ENCODE peak calls at places on chromosomes 7 and 10, in five cellular contexts. One of them, this sample, is unnamed.

GRCh38 chr10:124899151-124899550 is 42.8 kb upstream of the ZRANB1 start:
- DNase-seq in tibial nerve: no peak
- DNase-seq in AG04450: no peak
- DNase-seq in K562: no peak
- DNase-seq in CD4-positive, alpha-beta T cell: no peak
- DNase-seq in this sample: no peak

GRCh38 chr10:44888861-44889260 is 22.3 kb upstream of the TMEM72 start:
- DNase-seq in K562: no peak
- DNase-seq in AG04450: no peak
- DNase-seq in CD4-positive, alpha-beta T cell: no peak
- DNase-seq in tibial nerve: no peak
- DNase-seq in this sample: no peak

GRCh38 chr7:155961241-155962190 is 149.3 kb upstream of the SHH start:
- DNase-seq in K562: no peak
- DNase-seq in CD4-positive, alpha-beta T cell: no peak
- DNase-seq in AG04450: no peak
- DNase-seq in tibial nerve: no peak
- DNase-seq in this sample: no peak

GRCh38 chr7:155803418-155804376 is 8.6 kb downstream of the SHH start:
- DNase-seq in tibial nerve: no peak
- DNase-seq in K562: no peak
- DNase-seq in CD4-positive, alpha-beta T cell: no peak
- DNase-seq in AG04450: no peak
- DNase-seq in this sample: no peak

GRCh38 chr7:105661625-105662024 is 80.3 kb upstream of the EFCAB10 start:
- DNase-seq in AG04450: no peak
- DNase-seq in CD4-positive, alpha-beta T cell: no peak
- DNase-seq in tibial nerve: no peak
- DNase-seq in K562: no peak
- DNase-seq in this sample: no peak

GRCh38 chr10:101938316-101939272 is 95.0 kb upstream of the KCNIP2 start:
- DNase-seq in tibial nerve: no peak
- DNase-seq in CD4-positive, alpha-beta T cell: no peak
- DNase-seq in AG04450: peak; percentile 82
- DNase-seq in K562: no peak
- DNase-seq in this sample: no peak

GRCh38 chr7:106640368-106641141 is 20.4 kb downstream of the CCDC71L start:
- DNase-seq in K562: no peak
- DNase-seq in tibial nerve: no peak
- DNase-seq in CD4-positive, alpha-beta T cell: no peak
- DNase-seq in AG04450: no peak
- DNase-seq in this sample: no peak

GRCh38 chr10:101061814-101062230 is at the start of gene KAZALD1:
- DNase-seq in AG04450: no peak
- DNase-seq in K562: no peak
- DNase-seq in tibial nerve: no peak
- DNase-seq in CD4-positive, alpha-beta T cell: no peak
- DNase-seq in this sample: no peak

GRCh38 chr7:99024066-99024465 is 119.8 kb downstream of the SMURF1 start:
- DNase-seq in K562: no peak
- DNase-seq in AG04450: no peak
- DNase-seq in CD4-positive, alpha-beta T cell: no peak
- DNase-seq in tibial nerve: no peak
- DNase-seq in this sample: no peak

GRCh38 chr7:126856691-126857291 is 395.9 kb downstream of the GRM8 start:
- DNase-seq in AG04450: no peak
- DNase-seq in tibial nerve: no peak
- DNase-seq in CD4-positive, alpha-beta T cell: no peak
- DNase-seq in K562: peak; percentile 16
- DNase-seq in this sample: no peak

GRCh38 chr10:33487014-33487776 is 152.7 kb upstream of the NRP1 start:
- DNase-seq in AG04450: no peak
- DNase-seq in tibial nerve: no peak
- DNase-seq in K562: no peak
- DNase-seq in CD4-positive, alpha-beta T cell: no peak
- DNase-seq in this sample: no peak

GRCh38 chr10:128036746-128037542 is 89.3 kb downstream of the MKI67 start:
- DNase-seq in CD4-positive, alpha-beta T cell: no peak
- DNase-seq in K562: no peak
- DNase-seq in AG04450: no peak
- DNase-seq in tibial nerve: no peak
- DNase-seq in this sample: no peak

GRCh38 chr7:87151701-87152111 is 547 bp upstream of the DMTF1 start:
- DNase-seq in K562: no peak
- DNase-seq in AG04450: no peak
- DNase-seq in tibial nerve: no peak
- DNase-seq in CD4-positive, alpha-beta T cell: no peak
- DNase-seq in this sample: no peak

GRCh38 chr10:1551636-1552338 is 185.5 kb downstream of the ADARB2 start:
- DNase-seq in CD4-positive, alpha-beta T cell: no peak
- DNase-seq in tibial nerve: no peak
- DNase-seq in AG04450: no peak
- DNase-seq in K562: no peak
- DNase-seq in this sample: no peak

GRCh38 chr7:101733713-101734475 is 83.5 kb upstream of the CUX1 start:
- DNase-seq in tibial nerve: peak; percentile 25
- DNase-seq in CD4-positive, alpha-beta T cell: no peak
- DNase-seq in AG04450: no peak
- DNase-seq in K562: peak; percentile 88
- DNase-seq in this sample: no peak

GRCh38 chr10:125521721-125522680 is 161.0 kb downstream of the TEX36 start:
- DNase-seq in CD4-positive, alpha-beta T cell: no peak
- DNase-seq in K562: peak; percentile 52
- DNase-seq in tibial nerve: no peak
- DNase-seq in AG04450: no peak
- DNase-seq in this sample: peak; percentile 55

GRCh38 chr10:5814110-5815107 is 1.2 kb upstream of the GDI2 start:
- DNase-seq in AG04450: no peak
- DNase-seq in CD4-positive, alpha-beta T cell: no peak
- DNase-seq in tibial nerve: no peak
- DNase-seq in K562: no peak
- DNase-seq in this sample: no peak

GRCh38 chr7:68800316-68800715 is 798.0 kb upstream of the AUTS2 start:
- DNase-seq in CD4-positive, alpha-beta T cell: no peak
- DNase-seq in K562: no peak
- DNase-seq in tibial nerve: no peak
- DNase-seq in AG04450: no peak
- DNase-seq in this sample: no peak

GRCh38 chr10:92419740-92420553 is 129.0 kb downstream of the MARCHF5 start:
- DNase-seq in CD4-positive, alpha-beta T cell: no peak
- DNase-seq in tibial nerve: peak; percentile 24
- DNase-seq in K562: no peak
- DNase-seq in AG04450: no peak
- DNase-seq in this sample: peak; percentile 27

GRCh38 chr10:102422586-102423129 is 2.0 kb downstream of the FBXL15 start:
- DNase-seq in K562: peak; percentile 75
- DNase-seq in CD4-positive, alpha-beta T cell: peak; percentile 58
- DNase-seq in AG04450: no peak
- DNase-seq in tibial nerve: peak; percentile 64
- DNase-seq in this sample: no peak

GRCh38 chr10:123398180-123398591 is 244.0 kb downstream of the BUB3 start:
- DNase-seq in K562: no peak
- DNase-seq in AG04450: no peak
- DNase-seq in CD4-positive, alpha-beta T cell: no peak
- DNase-seq in tibial nerve: no peak
- DNase-seq in this sample: no peak

GRCh38 chr7:120547605-120548004 is 274.6 kb downstream of the KCND2 start:
- DNase-seq in CD4-positive, alpha-beta T cell: no peak
- DNase-seq in AG04450: no peak
- DNase-seq in K562: no peak
- DNase-seq in tibial nerve: no peak
- DNase-seq in this sample: no peak

GRCh38 chr7:106776618-106777347 is 88.3 kb upstream of the PIK3CG start:
- DNase-seq in tibial nerve: no peak
- DNase-seq in CD4-positive, alpha-beta T cell: no peak
- DNase-seq in AG04450: no peak
- DNase-seq in K562: no peak
- DNase-seq in this sample: no peak

GRCh38 chr10:17624996-17625395 is 7.8 kb upstream of the HACD1 start:
- DNase-seq in K562: no peak
- DNase-seq in CD4-positive, alpha-beta T cell: no peak
- DNase-seq in tibial nerve: no peak
- DNase-seq in AG04450: no peak
- DNase-seq in this sample: no peak

GRCh38 chr7:50661345-50662058 is 96.3 kb upstream of the DDC start:
- DNase-seq in AG04450: no peak
- DNase-seq in CD4-positive, alpha-beta T cell: no peak
- DNase-seq in K562: no peak
- DNase-seq in tibial nerve: no peak
- DNase-seq in this sample: no peak

GRCh38 chr10:19749185-19749729 is 67.0 kb upstream of the PLXDC2 start:
- DNase-seq in K562: no peak
- DNase-seq in CD4-positive, alpha-beta T cell: no peak
- DNase-seq in AG04450: no peak
- DNase-seq in tibial nerve: no peak
- DNase-seq in this sample: no peak

GRCh38 chr10:126160571-126160970 is 227.7 kb downstream of the ADAM12 start:
- DNase-seq in tibial nerve: no peak
- DNase-seq in CD4-positive, alpha-beta T cell: no peak
- DNase-seq in AG04450: no peak
- DNase-seq in K562: no peak
- DNase-seq in this sample: no peak

GRCh38 chr7:151454932-151455530 is 15.1 kb upstream of the CRYGN start:
- DNase-seq in K562: no peak
- DNase-seq in tibial nerve: no peak
- DNase-seq in CD4-positive, alpha-beta T cell: no peak
- DNase-seq in AG04450: no peak
- DNase-seq in this sample: no peak

GRCh38 chr10:59891919-59892318 is 14.4 kb downstream of the CCDC6 start:
- DNase-seq in AG04450: no peak
- DNase-seq in K562: no peak
- DNase-seq in tibial nerve: no peak
- DNase-seq in CD4-positive, alpha-beta T cell: no peak
- DNase-seq in this sample: no peak

GRCh38 chr10:43029043-43029442 is 47.8 kb upstream of the RET start:
- DNase-seq in CD4-positive, alpha-beta T cell: no peak
- DNase-seq in K562: no peak
- DNase-seq in tibial nerve: no peak
- DNase-seq in AG04450: no peak
- DNase-seq in this sample: no peak

GRCh38 chr7:3636131-3636860 is 335.2 kb downstream of the SDK1 start:
- DNase-seq in tibial nerve: no peak
- DNase-seq in K562: no peak
- DNase-seq in AG04450: no peak
- DNase-seq in CD4-positive, alpha-beta T cell: no peak
- DNase-seq in this sample: no peak

GRCh38 chr7:3641556-3641955 is 340.5 kb downstream of the SDK1 start:
- DNase-seq in CD4-positive, alpha-beta T cell: no peak
- DNase-seq in AG04450: no peak
- DNase-seq in K562: no peak
- DNase-seq in tibial nerve: no peak
- DNase-seq in this sample: no peak

GRCh38 chr7:3643091-3643490 is 342.0 kb downstream of the SDK1 start:
- DNase-seq in CD4-positive, alpha-beta T cell: no peak
- DNase-seq in AG04450: no peak
- DNase-seq in tibial nerve: no peak
- DNase-seq in K562: no peak
- DNase-seq in this sample: no peak

GRCh38 chr7:3639253-3639652 is 338.2 kb downstream of the SDK1 start:
- DNase-seq in AG04450: no peak
- DNase-seq in K562: no peak
- DNase-seq in tibial nerve: no peak
- DNase-seq in CD4-positive, alpha-beta T cell: no peak
- DNase-seq in this sample: no peak
- H3K9me3 ChIP-seq in AG04450: no peaks in the 10 kb centered on the region
- H3K9me3 ChIP-seq in K562: no peaks in the 10 kb centered on the region
- H3K9me3 ChIP-seq in tibial nerve: no peaks in the 10 kb centered on the region
- H3K9me3 ChIP-seq in CD4-positive, alpha-beta T cell: no peaks in the 10 kb centered on the region
- H3K9me3 ChIP-seq in this sample: no peaks in the 10 kb centered on the region

GRCh38 chr10:69801434-69802315 is at the start of gene COL13A1:
- DNase-seq in AG04450: no peak
- DNase-seq in tibial nerve: no peak
- DNase-seq in K562: no peak
- DNase-seq in CD4-positive, alpha-beta T cell: no peak
- DNase-seq in this sample: no peak
- H3K27ac ChIP-seq in AG04450: peak within 1 kb of the TSS; percentile 21
- H3K27ac ChIP-seq in tibial nerve: no peak within 1 kb of the TSS
- H3K27ac ChIP-seq in K562: no peak within 1 kb of the TSS
- H3K27ac ChIP-seq in CD4-positive, alpha-beta T cell: no peak within 1 kb of the TSS
- H3K27ac ChIP-seq in this sample: no peak within 1 kb of the TSS

GRCh38 chr7:71050492-71050891 is 81.5 kb upstream of the GALNT17 start:
- DNase-seq in tibial nerve: no peak
- DNase-seq in CD4-positive, alpha-beta T cell: no peak
- DNase-seq in K562: no peak
- DNase-seq in AG04450: no peak
- DNase-seq in this sample: no peak
- H3K9me3 ChIP-seq in tibial nerve: peaks cover 20% of the 10 kb centered on the region
- H3K9me3 ChIP-seq in CD4-positive, alpha-beta T cell: peaks cover 17% of the 10 kb centered on the region
- H3K9me3 ChIP-seq in K562: peaks cover 2% of the 10 kb centered on the region
- H3K9me3 ChIP-seq in AG04450: peaks cover 21% of the 10 kb centered on the region
- H3K9me3 ChIP-seq in this sample: no peaks in the 10 kb centered on the region

GRCh38 chr7:2722591-2722990 is 34.6 kb downstream of the AMZ1 start:
- DNase-seq in CD4-positive, alpha-beta T cell: no peak
- DNase-seq in tibial nerve: no peak
- DNase-seq in AG04450: no peak
- DNase-seq in K562: no peak
- DNase-seq in this sample: no peak

GRCh38 chr7:2724453-2725177 is 36.6 kb downstream of the AMZ1 start:
- DNase-seq in CD4-positive, alpha-beta T cell: peak; percentile 4
- DNase-seq in tibial nerve: no peak
- DNase-seq in AG04450: no peak
- DNase-seq in K562: no peak
- DNase-seq in this sample: no peak

GRCh38 chr7:2723138-2723850 is 35.3 kb downstream of the AMZ1 start:
- DNase-seq in AG04450: no peak
- DNase-seq in tibial nerve: no peak
- DNase-seq in K562: no peak
- DNase-seq in CD4-positive, alpha-beta T cell: peak; percentile 12
- DNase-seq in this sample: no peak

GRCh38 chr7:2720024-2720423 is 32.0 kb downstream of the AMZ1 start:
- DNase-seq in CD4-positive, alpha-beta T cell: no peak
- DNase-seq in tibial nerve: no peak
- DNase-seq in K562: no peak
- DNase-seq in AG04450: no peak
- DNase-seq in this sample: no peak

GRCh38 chr7:2721842-2722241 is 33.8 kb downstream of the AMZ1 start:
- DNase-seq in tibial nerve: no peak
- DNase-seq in AG04450: no peak
- DNase-seq in K562: no peak
- DNase-seq in CD4-positive, alpha-beta T cell: no peak
- DNase-seq in this sample: no peak
- H3K27ac ChIP-seq in tibial nerve: no peak overlapping the region
- H3K27ac ChIP-seq in AG04450: no peak overlapping the region
- H3K27ac ChIP-seq in K562: no peak overlapping the region
- H3K27ac ChIP-seq in CD4-positive, alpha-beta T cell: no peak overlapping the region
- H3K27ac ChIP-seq in this sample: no peak overlapping the region

This sample was measured in iPS DF 6.9.